ENCODE peak calls at places on chromosomes 6 and 20, in ten cellular contexts. One of them, this sample, is unnamed.

GRCh38 chr6:81806793-81807565 is 54.5 kb upstream of the TENT5A start:
- DNase-seq in anterior cingulate cortex: no peak
- DNase-seq in stromal cell of bone marrow: no peak
- DNase-seq in activated CD4-positive, alpha-beta T cell treated with anti-CD3 and anti-CD28 coated beads, Interleukin-2, amount 10 ng/mL, durations not matched to agents 24 days and 14 days: no peak
- DNase-seq in CD4-positive, alpha-beta memory T cell: no peak
- DNase-seq in hippocampal formation: no peak
- DNase-seq in activated CD4-positive, alpha-beta memory T cell treated with anti-CD3 and anti-CD28 coated beads for 36 hours: no peak
- DNase-seq in NCI-H1092 treated with DMSO at 0.1 percent for 48 hours: peak
- DNase-seq in caudate nucleus: no peak
- DNase-seq in astrocyte of the cerebellum: no peak
- DNase-seq in this sample: no peak

GRCh38 chr6:99514089-99514488 is 1.1 kb downstream of the USP45 start:
- DNase-seq in anterior cingulate cortex: no peak
- DNase-seq in stromal cell of bone marrow: no peak
- DNase-seq in activated CD4-positive, alpha-beta T cell treated with anti-CD3 and anti-CD28 coated beads, Interleukin-2, amount 10 ng/mL, durations not matched to agents 24 days and 14 days: no peak
- DNase-seq in CD4-positive, alpha-beta memory T cell: no peak
- DNase-seq in hippocampal formation: no peak
- DNase-seq in activated CD4-positive, alpha-beta memory T cell treated with anti-CD3 and anti-CD28 coated beads for 36 hours: no peak
- DNase-seq in NCI-H1092 treated with DMSO at 0.1 percent for 48 hours: no peak
- DNase-seq in caudate nucleus: no peak
- DNase-seq in astrocyte of the cerebellum: no peak
- DNase-seq in this sample: no peak

GRCh38 chr20:44495802-44496481 is 20.3 kb downstream of the TTPAL start:
- DNase-seq in anterior cingulate cortex: no peak
- DNase-seq in stromal cell of bone marrow: peak
- DNase-seq in activated CD4-positive, alpha-beta T cell treated with anti-CD3 and anti-CD28 coated beads, Interleukin-2, amount 10 ng/mL, durations not matched to agents 24 days and 14 days: no peak
- DNase-seq in CD4-positive, alpha-beta memory T cell: no peak
- DNase-seq in hippocampal formation: no peak
- DNase-seq in activated CD4-positive, alpha-beta memory T cell treated with anti-CD3 and anti-CD28 coated beads for 36 hours: no peak
- DNase-seq in NCI-H1092 treated with DMSO at 0.1 percent for 48 hours: no peak
- DNase-seq in caudate nucleus: no peak
- DNase-seq in astrocyte of the cerebellum: peak
- DNase-seq in this sample: peak

GRCh38 chr6:129785756-129786135 is 75.4 kb downstream of the TMEM244 start:
- DNase-seq in anterior cingulate cortex: no peak
- DNase-seq in stromal cell of bone marrow: no peak
- DNase-seq in activated CD4-positive, alpha-beta T cell treated with anti-CD3 and anti-CD28 coated beads, Interleukin-2, amount 10 ng/mL, durations not matched to agents 24 days and 14 days: no peak
- DNase-seq in CD4-positive, alpha-beta memory T cell: no peak
- DNase-seq in hippocampal formation: no peak
- DNase-seq in activated CD4-positive, alpha-beta memory T cell treated with anti-CD3 and anti-CD28 coated beads for 36 hours: no peak
- DNase-seq in NCI-H1092 treated with DMSO at 0.1 percent for 48 hours: no peak
- DNase-seq in caudate nucleus: no peak
- DNase-seq in astrocyte of the cerebellum: no peak
- DNase-seq in this sample: no peak

GRCh38 chr6:71982385-71982784 is 96.0 kb downstream of the RIMS1 start:
- DNase-seq in anterior cingulate cortex: no peak
- DNase-seq in stromal cell of bone marrow: no peak
- DNase-seq in activated CD4-positive, alpha-beta T cell treated with anti-CD3 and anti-CD28 coated beads, Interleukin-2, amount 10 ng/mL, durations not matched to agents 24 days and 14 days: no peak
- DNase-seq in CD4-positive, alpha-beta memory T cell: no peak
- DNase-seq in hippocampal formation: no peak
- DNase-seq in activated CD4-positive, alpha-beta memory T cell treated with anti-CD3 and anti-CD28 coated beads for 36 hours: no peak
- DNase-seq in NCI-H1092 treated with DMSO at 0.1 percent for 48 hours: no peak
- DNase-seq in caudate nucleus: no peak
- DNase-seq in astrocyte of the cerebellum: no peak
- DNase-seq in this sample: no peak

GRCh38 chr20:33817411-33817810 is 6.3 kb downstream of the CHMP4B start:
- DNase-seq in anterior cingulate cortex: no peak
- DNase-seq in stromal cell of bone marrow: no peak
- DNase-seq in activated CD4-positive, alpha-beta T cell treated with anti-CD3 and anti-CD28 coated beads, Interleukin-2, amount 10 ng/mL, durations not matched to agents 24 days and 14 days: no peak
- DNase-seq in CD4-positive, alpha-beta memory T cell: no peak
- DNase-seq in hippocampal formation: no peak
- DNase-seq in activated CD4-positive, alpha-beta memory T cell treated with anti-CD3 and anti-CD28 coated beads for 36 hours: no peak
- DNase-seq in NCI-H1092 treated with DMSO at 0.1 percent for 48 hours: no peak
- DNase-seq in caudate nucleus: no peak
- DNase-seq in astrocyte of the cerebellum: no peak
- DNase-seq in this sample: no peak

GRCh38 chr20:50151034-50151743 is 2.3 kb downstream of the PEDS1 start:
- DNase-seq in anterior cingulate cortex: no peak
- DNase-seq in stromal cell of bone marrow: no peak
- DNase-seq in activated CD4-positive, alpha-beta T cell treated with anti-CD3 and anti-CD28 coated beads, Interleukin-2, amount 10 ng/mL, durations not matched to agents 24 days and 14 days: no peak
- DNase-seq in CD4-positive, alpha-beta memory T cell: no peak
- DNase-seq in hippocampal formation: no peak
- DNase-seq in activated CD4-positive, alpha-beta memory T cell treated with anti-CD3 and anti-CD28 coated beads for 36 hours: no peak
- DNase-seq in NCI-H1092 treated with DMSO at 0.1 percent for 48 hours: no peak
- DNase-seq in caudate nucleus: no peak
- DNase-seq in astrocyte of the cerebellum: no peak
- DNase-seq in this sample: no peak

GRCh38 chr6:23518294-23518693 is 607.7 kb upstream of the NRSN1 start:
- DNase-seq in anterior cingulate cortex: no peak
- DNase-seq in stromal cell of bone marrow: no peak
- DNase-seq in activated CD4-positive, alpha-beta T cell treated with anti-CD3 and anti-CD28 coated beads, Interleukin-2, amount 10 ng/mL, durations not matched to agents 24 days and 14 days: no peak
- DNase-seq in CD4-positive, alpha-beta memory T cell: no peak
- DNase-seq in hippocampal formation: no peak
- DNase-seq in activated CD4-positive, alpha-beta memory T cell treated with anti-CD3 and anti-CD28 coated beads for 36 hours: no peak
- DNase-seq in NCI-H1092 treated with DMSO at 0.1 percent for 48 hours: no peak
- DNase-seq in caudate nucleus: no peak
- DNase-seq in astrocyte of the cerebellum: no peak
- DNase-seq in this sample: no peak

GRCh38 chr20:37386505-37387201 is 40.7 kb downstream of the SRC start:
- DNase-seq in anterior cingulate cortex: no peak
- DNase-seq in stromal cell of bone marrow: no peak
- DNase-seq in activated CD4-positive, alpha-beta T cell treated with anti-CD3 and anti-CD28 coated beads, Interleukin-2, amount 10 ng/mL, durations not matched to agents 24 days and 14 days: no peak
- DNase-seq in CD4-positive, alpha-beta memory T cell: no peak
- DNase-seq in hippocampal formation: no peak
- DNase-seq in activated CD4-positive, alpha-beta memory T cell treated with anti-CD3 and anti-CD28 coated beads for 36 hours: no peak
- DNase-seq in NCI-H1092 treated with DMSO at 0.1 percent for 48 hours: no peak
- DNase-seq in caudate nucleus: no peak
- DNase-seq in astrocyte of the cerebellum: no peak
- DNase-seq in this sample: no peak

GRCh38 chr6:55998586-55998985 is 123.2 kb upstream of the BMP5 start:
- DNase-seq in anterior cingulate cortex: no peak
- DNase-seq in stromal cell of bone marrow: no peak
- DNase-seq in activated CD4-positive, alpha-beta T cell treated with anti-CD3 and anti-CD28 coated beads, Interleukin-2, amount 10 ng/mL, durations not matched to agents 24 days and 14 days: no peak
- DNase-seq in CD4-positive, alpha-beta memory T cell: no peak
- DNase-seq in hippocampal formation: no peak
- DNase-seq in activated CD4-positive, alpha-beta memory T cell treated with anti-CD3 and anti-CD28 coated beads for 36 hours: no peak
- DNase-seq in NCI-H1092 treated with DMSO at 0.1 percent for 48 hours: no peak
- DNase-seq in caudate nucleus: no peak
- DNase-seq in astrocyte of the cerebellum: no peak
- DNase-seq in this sample: no peak

GRCh38 chr20:1688886-1689538 is 31.4 kb upstream of the SIRPG start:
- DNase-seq in anterior cingulate cortex: no peak
- DNase-seq in stromal cell of bone marrow: no peak
- DNase-seq in activated CD4-positive, alpha-beta T cell treated with anti-CD3 and anti-CD28 coated beads, Interleukin-2, amount 10 ng/mL, durations not matched to agents 24 days and 14 days: peak
- DNase-seq in CD4-positive, alpha-beta memory T cell: no peak
- DNase-seq in hippocampal formation: no peak
- DNase-seq in activated CD4-positive, alpha-beta memory T cell treated with anti-CD3 and anti-CD28 coated beads for 36 hours: no peak
- DNase-seq in NCI-H1092 treated with DMSO at 0.1 percent for 48 hours: no peak
- DNase-seq in caudate nucleus: no peak
- DNase-seq in astrocyte of the cerebellum: no peak
- DNase-seq in this sample: no peak